ENCODE peak calls at places on chromosomes 5 and 9, in five cellular contexts. One of them, this sample, is unnamed. For H3K36me3, the result is how much of the 10 kb centered on the place peaks cover.

GRCh38 chr9:137680445-137681358 is 61.9 kb downstream of the EHMT1 start:
- DNase-seq in MM.1S: no peak
- DNase-seq in IMR-90: no peak
- DNase-seq in keratinocyte: no peak
- DNase-seq in HCT116: no peak
- DNase-seq in this sample: peak

GRCh38 chr5:97136471-97136870 is 5.9 kb downstream of the LIX1 start:
- DNase-seq in MM.1S: no peak
- DNase-seq in IMR-90: no peak
- DNase-seq in keratinocyte: no peak
- DNase-seq in HCT116: no peak
- DNase-seq in this sample: no peak

GRCh38 chr9:17462869-17463464 is 115.9 kb upstream of the SH3GL2 start:
- DNase-seq in MM.1S: peak
- DNase-seq in IMR-90: peak
- DNase-seq in keratinocyte: peak
- DNase-seq in HCT116: no peak
- DNase-seq in this sample: peak

GRCh38 chr5:140317859-140318258 is 15.0 kb upstream of the PFDN1 start:
- DNase-seq in MM.1S: no peak
- DNase-seq in IMR-90: peak
- DNase-seq in keratinocyte: no peak
- DNase-seq in HCT116: no peak
- DNase-seq in this sample: no peak

GRCh38 chr5:9429691-9430215 is 116.1 kb downstream of the SEMA5A start:
- DNase-seq in MM.1S: no peak
- DNase-seq in IMR-90: no peak
- DNase-seq in keratinocyte: no peak
- DNase-seq in HCT116: no peak
- DNase-seq in this sample: no peak

GRCh38 chr9:136808781-136809158 is 1.0 kb downstream of the RABL6 start:
- DNase-seq in MM.1S: peak
- DNase-seq in IMR-90: peak
- DNase-seq in keratinocyte: no peak
- DNase-seq in HCT116: no peak
- DNase-seq in this sample: no peak

GRCh38 chr9:28808042-28808441 is 1234.8 kb upstream of the C9orf72 start:
- DNase-seq in MM.1S: no peak
- DNase-seq in IMR-90: no peak
- DNase-seq in keratinocyte: no peak
- DNase-seq in HCT116: no peak
- DNase-seq in this sample: no peak

GRCh38 chr5:167294861-167295685 is 996.4 kb upstream of the WWC1 start:
- DNase-seq in MM.1S: no peak
- DNase-seq in IMR-90: peak
- DNase-seq in keratinocyte: peak
- DNase-seq in HCT116: peak
- DNase-seq in this sample: no peak

GRCh38 chr9:130343445-130343918 is 77.9 kb downstream of the HMCN2 start:
- DNase-seq in MM.1S: no peak
- DNase-seq in IMR-90: no peak
- DNase-seq in keratinocyte: no peak
- DNase-seq in HCT116: no peak
- DNase-seq in this sample: peak

GRCh38 chr5:137566780-137567179 is 67.7 kb upstream of the SPOCK1 start:
- DNase-seq in MM.1S: no peak
- DNase-seq in IMR-90: no peak
- DNase-seq in keratinocyte: no peak
- DNase-seq in HCT116: no peak
- DNase-seq in this sample: no peak

GRCh38 chr5:87361031-87361443 is 51.7 kb downstream of the CCNH start:
- DNase-seq in MM.1S: no peak
- DNase-seq in IMR-90: peak
- DNase-seq in keratinocyte: no peak
- DNase-seq in HCT116: no peak
- DNase-seq in this sample: no peak

GRCh38 chr5:16558984-16559629 is 57.7 kb downstream of the RETREG1 start:
- DNase-seq in MM.1S: no peak
- DNase-seq in IMR-90: no peak
- DNase-seq in keratinocyte: no peak
- DNase-seq in HCT116: no peak
- DNase-seq in this sample: peak

GRCh38 chr9:3916984-3917383 is 382.9 kb downstream of the GLIS3 start:
- DNase-seq in MM.1S: no peak
- DNase-seq in IMR-90: peak
- DNase-seq in keratinocyte: no peak
- DNase-seq in HCT116: no peak
- DNase-seq in this sample: no peak

GRCh38 chr5:88145603-88146467 is 122.8 kb downstream of the TMEM161B start:
- DNase-seq in MM.1S: no peak
- DNase-seq in IMR-90: no peak
- DNase-seq in keratinocyte: no peak
- DNase-seq in HCT116: no peak
- DNase-seq in this sample: peak

GRCh38 chr9:35313911-35314310 is 152.1 kb downstream of the UNC13B start:
- DNase-seq in MM.1S: no peak
- DNase-seq in IMR-90: peak
- DNase-seq in keratinocyte: no peak
- DNase-seq in HCT116: no peak
- DNase-seq in this sample: no peak

GRCh38 chr5:10229306-10230048 is 20.2 kb downstream of the ATPSCKMT start:
- DNase-seq in MM.1S: no peak
- DNase-seq in IMR-90: peak
- DNase-seq in keratinocyte: no peak
- DNase-seq in HCT116: no peak
- DNase-seq in this sample: no peak

GRCh38 chr5:155700333-155700732 is 626.6 kb upstream of the SGCD start:
- DNase-seq in MM.1S: peak
- DNase-seq in IMR-90: no peak
- DNase-seq in keratinocyte: no peak
- DNase-seq in HCT116: no peak
- DNase-seq in this sample: peak

GRCh38 chr9:107484117-107484723 is 5.3 kb downstream of the KLF4 start:
- DNase-seq in MM.1S: peak
- DNase-seq in IMR-90: peak
- DNase-seq in keratinocyte: no peak
- DNase-seq in HCT116: peak
- DNase-seq in this sample: peak

GRCh38 chr5:56669534-56670483 is 145.5 kb upstream of the MAP3K1 start:
- DNase-seq in MM.1S: peak
- DNase-seq in IMR-90: peak
- DNase-seq in keratinocyte: no peak
- DNase-seq in HCT116: no peak
- DNase-seq in this sample: peak

GRCh38 chr5:175012267-175012666 is 287.9 kb downstream of the MSX2 start:
- DNase-seq in MM.1S: no peak
- DNase-seq in IMR-90: no peak
- DNase-seq in keratinocyte: no peak
- DNase-seq in HCT116: no peak
- DNase-seq in this sample: no peak

GRCh38 chr5:93130623-93131022 is 450.4 kb downstream of the NR2F1-AS1 start:
- DNase-seq in MM.1S: no peak
- DNase-seq in IMR-90: no peak
- DNase-seq in keratinocyte: no peak
- DNase-seq in HCT116: no peak
- DNase-seq in this sample: no peak

GRCh38 chr5:91007780-91008402 is 375.2 kb downstream of the ARRDC3 start:
- DNase-seq in MM.1S: no peak
- DNase-seq in IMR-90: no peak
- DNase-seq in keratinocyte: no peak
- DNase-seq in HCT116: no peak
- DNase-seq in this sample: no peak

GRCh38 chr5:67799732-67800234 is 415.8 kb upstream of the PIK3R1 start:
- DNase-seq in MM.1S: no peak
- DNase-seq in IMR-90: no peak
- DNase-seq in keratinocyte: no peak
- DNase-seq in HCT116: no peak
- DNase-seq in this sample: no peak

GRCh38 chr9:132748450-132748849 is 78.2 kb downstream of the GTF3C4 start:
- DNase-seq in MM.1S: no peak
- DNase-seq in IMR-90: peak
- DNase-seq in keratinocyte: no peak
- DNase-seq in HCT116: no peak
- DNase-seq in this sample: peak

GRCh38 chr9:120913673-120914266 is 12.8 kb downstream of the TRAF1 start:
- DNase-seq in MM.1S: peak
- DNase-seq in IMR-90: no peak
- DNase-seq in keratinocyte: no peak
- DNase-seq in HCT116: no peak
- DNase-seq in this sample: peak

GRCh38 chr5:137649228-137649890 is 86.5 kb downstream of the KLHL3 start:
- DNase-seq in MM.1S: no peak
- DNase-seq in IMR-90: peak
- DNase-seq in keratinocyte: no peak
- DNase-seq in HCT116: no peak
- DNase-seq in this sample: no peak

GRCh38 chr9:91929331-91929730 is 20.7 kb downstream of the ROR2 start:
- DNase-seq in MM.1S: no peak
- DNase-seq in IMR-90: no peak
- DNase-seq in keratinocyte: no peak
- DNase-seq in HCT116: no peak
- DNase-seq in this sample: peak

GRCh38 chr9:110321055-110321454 is 16.6 kb downstream of the TXNDC8 start:
- DNase-seq in MM.1S: no peak
- DNase-seq in IMR-90: no peak
- DNase-seq in keratinocyte: no peak
- DNase-seq in HCT116: no peak
- DNase-seq in this sample: no peak

GRCh38 chr5:88551724-88552345 is 283.2 kb upstream of the TMEM161B start:
- DNase-seq in MM.1S: no peak
- DNase-seq in IMR-90: no peak
- DNase-seq in keratinocyte: no peak
- DNase-seq in HCT116: no peak
- DNase-seq in this sample: peak

GRCh38 chr5:127298036-127298429 is 7.4 kb downstream of the MEGF10 start:
- DNase-seq in MM.1S: no peak
- DNase-seq in IMR-90: no peak
- DNase-seq in keratinocyte: no peak
- DNase-seq in HCT116: no peak
- DNase-seq in this sample: no peak

GRCh38 chr9:8338249-8338721 is 538.7 kb upstream of the DMAC1 start:
- DNase-seq in MM.1S: no peak
- DNase-seq in IMR-90: peak
- DNase-seq in keratinocyte: no peak
- DNase-seq in HCT116: no peak
- DNase-seq in this sample: no peak

GRCh38 chr5:38845555-38846378 is at the start of gene OSMR:
- DNase-seq in MM.1S: no peak
- DNase-seq in IMR-90: peak
- DNase-seq in keratinocyte: peak
- DNase-seq in HCT116: peak
- DNase-seq in this sample: peak

GRCh38 chr5:40716000-40716399 is 36.3 kb downstream of the PTGER4 start:
- DNase-seq in MM.1S: no peak
- DNase-seq in IMR-90: no peak
- DNase-seq in keratinocyte: no peak
- DNase-seq in HCT116: no peak
- DNase-seq in this sample: no peak

GRCh38 chr5:158593925-158594324 is 505.8 kb downstream of the EBF1 start:
- DNase-seq in MM.1S: no peak
- DNase-seq in IMR-90: no peak
- DNase-seq in keratinocyte: no peak
- DNase-seq in HCT116: no peak
- DNase-seq in this sample: no peak

DNA sequence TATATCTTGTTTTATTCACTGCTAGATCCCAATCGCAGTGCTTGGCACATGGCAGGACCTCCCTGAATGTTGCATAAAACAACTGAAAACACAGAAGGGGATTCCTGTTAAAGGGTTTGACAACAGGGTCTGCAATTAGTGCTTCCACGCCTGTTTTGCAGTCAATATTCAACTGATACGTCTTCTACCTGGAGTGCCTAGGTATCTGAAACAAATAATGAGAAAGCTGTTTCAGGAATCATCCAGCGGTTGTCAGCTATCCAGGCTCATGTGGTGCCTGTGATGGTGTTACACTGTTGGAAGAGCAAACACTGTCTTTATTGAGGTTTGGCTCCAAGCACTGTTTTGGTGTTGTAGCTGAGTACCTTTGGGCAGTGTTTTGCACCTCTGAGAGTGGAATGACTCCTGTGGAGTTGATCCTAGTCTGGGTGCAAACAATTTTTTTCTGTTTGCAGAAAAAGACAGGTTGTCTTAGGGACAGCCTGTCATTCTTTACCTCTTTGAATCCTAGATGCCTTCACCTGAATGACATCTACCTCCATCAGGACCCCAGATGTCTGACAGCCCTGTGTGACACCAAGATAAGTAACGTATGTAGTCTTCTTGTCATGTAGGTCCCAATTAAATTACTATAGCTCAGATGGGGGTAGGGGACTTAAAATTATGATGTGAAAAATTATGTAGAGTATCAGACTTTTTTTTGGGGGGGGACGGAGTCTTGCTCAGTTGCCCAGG is 14.8 kb upstream of the MATR3 start:
- DNase-seq in MM.1S: no peak
- DNase-seq in IMR-90: no peak
- DNase-seq in keratinocyte: no peak
- DNase-seq in HCT116: no peak
- DNase-seq in this sample: no peak
- H3K36me3 ChIP-seq in MM.1S: under half
- H3K36me3 ChIP-seq in IMR-90: under half
- H3K36me3 ChIP-seq in keratinocyte: under half
- H3K36me3 ChIP-seq in HCT116: half or more
- H3K36me3 ChIP-seq in this sample: half or more

DNA sequence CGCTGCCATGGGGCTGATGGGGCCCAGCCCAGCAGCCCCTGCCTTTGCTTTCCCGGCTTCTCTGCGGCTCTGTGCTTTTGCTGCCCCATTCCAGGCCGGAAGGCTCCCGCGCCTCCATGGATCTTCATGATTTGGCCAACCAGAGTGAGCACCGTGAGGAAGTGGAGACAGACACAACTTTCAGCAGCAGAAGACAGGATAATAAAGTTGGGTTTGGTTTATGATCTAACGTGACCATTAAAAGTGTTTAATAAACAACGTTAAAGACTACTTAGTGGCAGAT is 3.1 kb upstream of the CEP72 start:
- DNase-seq in MM.1S: no peak
- DNase-seq in IMR-90: no peak
- DNase-seq in keratinocyte: no peak
- DNase-seq in HCT116: no peak
- DNase-seq in this sample: no peak
- TF ChIP-seq CTCF in MM.1S: no peak
- TF ChIP-seq CTCF in IMR-90: no peak
- TF ChIP-seq CTCF in keratinocyte: no peak
- TF ChIP-seq CTCF in HCT116: no peak
- TF ChIP-seq CTCF in this sample: no peak

GRCh38 chr9:73009649-73010288 is 56.9 kb upstream of the ALDH1A1 start:
- DNase-seq in MM.1S: no peak
- DNase-seq in IMR-90: no peak
- DNase-seq in keratinocyte: no peak
- DNase-seq in HCT116: no peak
- DNase-seq in this sample: peak
- H3K9ac ChIP-seq in MM.1S: no peak
- H3K9ac ChIP-seq in IMR-90: no peak
- H3K9ac ChIP-seq in keratinocyte: no peak
- H3K9ac ChIP-seq in HCT116: no peak
- H3K9ac ChIP-seq in this sample: no peak

GRCh38 chr5:14490309-14490711 is 91.3 kb upstream of the OTULINL start:
- DNase-seq in MM.1S: no peak
- DNase-seq in IMR-90: no peak
- DNase-seq in keratinocyte: no peak
- DNase-seq in HCT116: no peak
- DNase-seq in this sample: no peak
- H3K36me3 ChIP-seq in MM.1S: under half
- H3K36me3 ChIP-seq in IMR-90: half or more
- H3K36me3 ChIP-seq in keratinocyte: under half
- H3K36me3 ChIP-seq in HCT116: under half
- H3K36me3 ChIP-seq in this sample: half or more